ENCODE peak calls at places on chromosomes 16 and 17, in six cellular contexts. X is stimulated activated CD8-positive, alpha-beta memory T cell treated with anti-CD3 and anti-CD28 coated beads, Interleukin-15, amount 100 ng/mL, for 4 hours; O is AG10803; A is putamen; L is stimulated activated CD4-positive, alpha-beta T cell treated with anti-CD3 and anti-CD28 coated beads, Interleukin-2, amount 100 ng/mL, for 4 hours; U is mesenteric fat pad. Q is an unnamed sample.

GRCh38 chr17:43030137-43030767 is 5.2 kb downstream of the RND2 start:
- DNase-seq in X (no peak), O (no peak), A (no peak), L (no peak), U (no peak), Q (no peak)

GRCh38 chr17:57570740-57571344 is 174.3 kb downstream of the CCDC182 start:
- DNase-seq in X (no peak), O (no peak), A (peak; percentile 44), L (no peak), U (no peak), Q (peak; percentile 44)

GRCh38 chr17:80385046-80385445 is 29.9 kb upstream of the ENDOV start:
- DNase-seq in X (no peak), O (no peak), A (no peak), L (no peak), U (peak; percentile 33), Q (no peak)

GRCh38 chr17:69435986-69436696 is 21.6 kb downstream of the MAP2K6 start:
- DNase-seq in X (no peak), O (no peak), A (no peak), L (no peak), U (no peak), Q (no peak)

GRCh38 chr16:117381-118365 is 20.8 kb downstream of the NPRL3 start:
- DNase-seq in X (peak; percentile 13), O (peak; percentile 28), A (no peak), L (peak; percentile 53), U (no peak), Q (peak; percentile 73)

GRCh38 chr16:26111900-26112299 is 420.1 kb downstream of the HS3ST4 start:
- DNase-seq in X (no peak), O (no peak), A (no peak), L (no peak), U (no peak), Q (no peak)

GRCh38 chr17:72837335-72837734 is 255.2 kb downstream of the SLC39A11 start:
- DNase-seq in X (no peak), O (no peak), A (no peak), L (no peak), U (no peak), Q (no peak)

GRCh38 chr17:30600830-30601494 is 123.8 kb downstream of the GOSR1 start:
- DNase-seq in X (no peak), O (peak; percentile 9), A (no peak), L (no peak), U (no peak), Q (peak; percentile 44)

GRCh38 chr16:67883146-67883871 is 1.4 kb upstream of the NRN1L start:
- DNase-seq in X (no peak), O (peak; percentile 41), A (no peak), L (no peak), U (no peak), Q (no peak)

GRCh38 chr17:30520882-30521281 is 43.7 kb downstream of the GOSR1 start:
- DNase-seq in X (no peak), O (peak; percentile 8), A (no peak), L (no peak), U (no peak), Q (no peak)

GRCh38 chr16:84851192-84852127 is 31.7 kb downstream of the CRISPLD2 start:
- DNase-seq in X (no peak), O (peak; percentile 44), A (no peak), L (no peak), U (no peak), Q (peak; percentile 93)

GRCh38 chr16:893360-893759 is 77.4 kb downstream of the LMF1 start:
- DNase-seq in X (no peak), O (no peak), A (no peak), L (no peak), U (no peak), Q (no peak)

GRCh38 chr17:9532715-9533114 is 42.9 kb downstream of the STX8 start:
- DNase-seq in X (no peak), O (no peak), A (no peak), L (no peak), U (no peak), Q (no peak)

GRCh38 chr17:48970224-48970623 is 1.8 kb upstream of the GIP start:
- DNase-seq in X (no peak), O (peak; percentile 14), A (no peak), L (no peak), U (no peak), Q (no peak)

GRCh38 chr17:81713004-81713555 is 996 bp downstream of the SLC25A10 start:
- DNase-seq in X (no peak), O (no peak), A (no peak), L (no peak), U (no peak), Q (peak; percentile 49)

GRCh38 chr17:64775701-64776570 is 113.8 kb upstream of the SMURF2 start:
- DNase-seq in X (no peak), O (no peak), A (no peak), L (no peak), U (peak; percentile 74), Q (no peak)

GRCh38 chr17:17231621-17232302 is 5.2 kb downstream of the FLCN start:
- DNase-seq in X (no peak), O (no peak), A (no peak), L (no peak), U (no peak), Q (no peak)

GRCh38 chr16:55588799-55589198 is 22.3 kb downstream of the CAPNS2 start:
- DNase-seq in X (no peak), O (peak; percentile 5), A (no peak), L (no peak), U (no peak), Q (no peak)

GRCh38 chr17:72104164-72104862 is 16.5 kb upstream of the SOX9 start:
- DNase-seq in X (no peak), O (no peak), A (peak; percentile 37), L (no peak), U (no peak), Q (no peak)

GRCh38 chr16:15435216-15435864 is 952 bp downstream of the BMERB1 start:
- DNase-seq in X (no peak), O (no peak), A (no peak), L (no peak), U (no peak), Q (peak; percentile 18)

GRCh38 chr16:86363057-86363490 is 147.3 kb upstream of the FOXF1 start:
- DNase-seq in X (no peak), O (peak; percentile 97), A (no peak), L (no peak), U (no peak), Q (no peak)

GRCh38 chr17:77140878-77141767 is at the start of gene SEC14L1:
- DNase-seq in X (no peak), O (peak; percentile 51), A (no peak), L (no peak), U (no peak), Q (peak; percentile 76)

GRCh38 chr17:27878776-27879562 is 14.2 kb downstream of the LYRM9 start:
- DNase-seq in X (no peak), O (no peak), A (no peak), L (peak; percentile 16), U (no peak), Q (peak; percentile 10)

GRCh38 chr17:68424861-68425260 is 32.4 kb downstream of the WIPI1 start:
- DNase-seq in X (no peak), O (no peak), A (no peak), L (no peak), U (no peak), Q (peak; percentile 73)

GRCh38 chr16:57918444-57918843 is 52.5 kb downstream of the CNGB1 start:
- DNase-seq in X (no peak), O (no peak), A (no peak), L (no peak), U (no peak), Q (no peak)

GRCh38 chr17:68603663-68604062 is 2.5 kb upstream of the FAM20A start:
- DNase-seq in X (no peak), O (no peak), A (no peak), L (no peak), U (no peak), Q (no peak)

GRCh38 chr16:67594956-67595355 is 32.6 kb downstream of the CTCF start:
- DNase-seq in X (no peak), O (peak; percentile 38), A (no peak), L (no peak), U (no peak), Q (no peak)

GRCh38 chr17:77097772-77098171 is 43.0 kb upstream of the SEC14L1 start:
- DNase-seq in X (no peak), O (no peak), A (no peak), L (no peak), U (no peak), Q (no peak)

GRCh38 chr16:86355538-86355937 is 154.8 kb upstream of the FOXF1 start:
- DNase-seq in X (no peak), O (peak; percentile 93), A (no peak), L (no peak), U (no peak), Q (no peak)

GRCh38 chr16:28538733-28539596 is at the start of gene NUPR1:
- DNase-seq in X (no peak), O (peak; percentile 99), A (peak; percentile 81), L (no peak), U (peak; percentile 94), Q (no peak)

GRCh38 chr16:57536306-57537193 is at the start of gene CCDC102A:
- DNase-seq in X (no peak), O (peak; percentile 30), A (no peak), L (peak; percentile 22), U (peak; percentile 87), Q (peak; percentile 21)

GRCh38 chr17:31112001-31112661 is 17.4 kb downstream of the NF1 start:
- DNase-seq in X (no peak), O (peak; percentile 33), A (no peak), L (no peak), U (no peak), Q (no peak)